ENCODE peak calls at places on chromosomes 13 and 19, in five cellular contexts. Z is NCI-H510A treated with DMSO at 0.1 percent for 48 hours; C is neural progenitor cell; D is IMR-90; X is stimulated activated CD4-positive, alpha-beta T cell treated with anti-CD3 and anti-CD28 coated beads, Interleukin-1b, Interleukin-23, amount 100 ng/mL, for 1 hour. Y is an unnamed sample.

GRCh38 chr13:33459702-33460101 is 174.1 kb upstream of the STARD13 start:
- DNase-seq in Z (no peak), C (no peak), D (no peak), X (no peak), Y (no peak)

GRCh38 chr19:17325881-17326594 is 8.6 kb downstream of the ANO8 start:
- DNase-seq in Z (no peak), C (no peak), D (no peak), X (no peak), Y (no peak)

GRCh38 chr19:17719730-17720486 is 628 bp downstream of the MAP1S start:
- DNase-seq in Z (peak), C (peak), D (no peak), X (no peak), Y (no peak)

GRCh38 chr19:16587031-16588023 is 15.1 kb upstream of the SLC35E1 start:
- DNase-seq in Z (peak), C (no peak), D (peak), X (no peak), Y (no peak)

GRCh38 chr19:49210901-49211451 is 53.4 kb downstream of the TRPM4 start:
- DNase-seq in Z (no peak), C (peak), D (no peak), X (no peak), Y (no peak)

GRCh38 chr13:29465741-29466293 is 129.7 kb downstream of the SLC7A1 start:
- DNase-seq in Z (no peak), C (no peak), D (peak), X (no peak), Y (no peak)

GRCh38 chr19:1475751-1476437 is 3.1 kb downstream of the C19orf25 start:
- DNase-seq in Z (no peak), C (no peak), D (no peak), X (no peak), Y (no peak)

GRCh38 chr13:28558126-28558525 is 63.2 kb upstream of the FLT1 start:
- DNase-seq in Z (no peak), C (no peak), D (peak), X (no peak), Y (no peak)

GRCh38 chr19:38284422-38284821 is 19.6 kb upstream of the C19orf33 start:
- DNase-seq in Z (no peak), C (no peak), D (no peak), X (no peak), Y (no peak)

GRCh38 chr13:97496511-97496910 is 62.5 kb downstream of the RAP2A start:
- DNase-seq in Z (no peak), C (no peak), D (no peak), X (no peak), Y (no peak)

GRCh38 chr13:26964278-26965057 is 203.9 kb upstream of the GPR12 start:
- DNase-seq in Z (peak), C (no peak), D (peak), X (no peak), Y (no peak)

GRCh38 chr13:50576156-50576555 is 267.3 kb downstream of the DLEU7 start:
- DNase-seq in Z (peak), C (no peak), D (no peak), X (no peak), Y (no peak)

GRCh38 chr13:112635323-112635722 is 47.4 kb upstream of the TUBGCP3 start:
- DNase-seq in Z (no peak), C (no peak), D (no peak), X (no peak), Y (no peak)

GRCh38 chr19:3358919-3359849 is 7.2 kb upstream of the NFIC start:
- DNase-seq in Z (peak), C (peak), D (peak), X (no peak), Y (peak)

GRCh38 chr19:15644066-15644741 is 3.5 kb downstream of the CYP4F3 start:
- DNase-seq in Z (no peak), C (no peak), D (no peak), X (no peak), Y (no peak)

GRCh38 chr13:85332595-85332994 is 466.6 kb downstream of the SLITRK6 start:
- DNase-seq in Z (no peak), C (no peak), D (no peak), X (no peak), Y (no peak)

GRCh38 chr19:10848208-10848843 is at the start of gene C19orf38:
- DNase-seq in Z (no peak), C (no peak), D (no peak), X (no peak), Y (no peak)

Y was measured in NCI-H2227 treated with DMSO at 0.1 percent for 48 hours.